ENCODE peak calls at places on chromosomes 2 and 18, in nine cellular contexts. One of them, this sample, is unnamed.

GRCh38 chr18:76803814-76804213 is 18.5 kb upstream of the ZNF236 start:
- DNase-seq in stimulated activated CD8-positive, alpha-beta memory T cell treated with anti-CD3 and anti-CD28 coated beads, Interleukin-4, amount 100 ng/mL, for 1 hour: peak; percentile 40
- DNase-seq in NCI-H345: peak; percentile 57
- DNase-seq in cardiac muscle cell: peak; percentile 65
- DNase-seq in stimulated activated CD4-positive, alpha-beta T cell treated with anti-CD3 and anti-CD28 coated beads, TNF-alpha, amount 100 ng/mL, for 4 hours: peak; percentile 64
- DNase-seq in EH: peak; percentile 64
- DNase-seq in stimulated activated naive B cell treated with anti-CD40 and anti-IgM and Interleukin-4, amounts not matched to agents 10 μg/mL and 1 μg/mL and 100 μg/mL, for 72 hours: peak; percentile 50
- DNase-seq in heart left ventricle: peak; percentile 47
- DNase-seq in GM13977: peak; percentile 74
- DNase-seq in this sample: no peak

GRCh38 chr2:199757466-199757865 is 93.5 kb downstream of the FTCDNL1 start:
- DNase-seq in stimulated activated CD8-positive, alpha-beta memory T cell treated with anti-CD3 and anti-CD28 coated beads, Interleukin-4, amount 100 ng/mL, for 1 hour: no peak
- DNase-seq in NCI-H345: peak; percentile 58
- DNase-seq in cardiac muscle cell: no peak
- DNase-seq in stimulated activated CD4-positive, alpha-beta T cell treated with anti-CD3 and anti-CD28 coated beads, TNF-alpha, amount 100 ng/mL, for 4 hours: no peak
- DNase-seq in EH: peak; percentile 1
- DNase-seq in stimulated activated naive B cell treated with anti-CD40 and anti-IgM and Interleukin-4, amounts not matched to agents 10 μg/mL and 1 μg/mL and 100 μg/mL, for 72 hours: no peak
- DNase-seq in heart left ventricle: peak; percentile 75
- DNase-seq in GM13977: no peak
- DNase-seq in this sample: no peak

GRCh38 chr2:214035091-214035852 is 375.6 kb upstream of the VWC2L start:
- DNase-seq in stimulated activated CD8-positive, alpha-beta memory T cell treated with anti-CD3 and anti-CD28 coated beads, Interleukin-4, amount 100 ng/mL, for 1 hour: no peak
- DNase-seq in NCI-H345: no peak
- DNase-seq in cardiac muscle cell: no peak
- DNase-seq in stimulated activated CD4-positive, alpha-beta T cell treated with anti-CD3 and anti-CD28 coated beads, TNF-alpha, amount 100 ng/mL, for 4 hours: no peak
- DNase-seq in EH: no peak
- DNase-seq in stimulated activated naive B cell treated with anti-CD40 and anti-IgM and Interleukin-4, amounts not matched to agents 10 μg/mL and 1 μg/mL and 100 μg/mL, for 72 hours: no peak
- DNase-seq in heart left ventricle: no peak
- DNase-seq in GM13977: no peak
- DNase-seq in this sample: no peak

GRCh38 chr2:85852979-85853498 is 35.8 kb downstream of the ST3GAL5 start:
- DNase-seq in stimulated activated CD8-positive, alpha-beta memory T cell treated with anti-CD3 and anti-CD28 coated beads, Interleukin-4, amount 100 ng/mL, for 1 hour: peak; percentile 35
- DNase-seq in NCI-H345: no peak
- DNase-seq in cardiac muscle cell: no peak
- DNase-seq in stimulated activated CD4-positive, alpha-beta T cell treated with anti-CD3 and anti-CD28 coated beads, TNF-alpha, amount 100 ng/mL, for 4 hours: peak; percentile 33
- DNase-seq in EH: peak; percentile 78
- DNase-seq in stimulated activated naive B cell treated with anti-CD40 and anti-IgM and Interleukin-4, amounts not matched to agents 10 μg/mL and 1 μg/mL and 100 μg/mL, for 72 hours: peak; percentile 67
- DNase-seq in heart left ventricle: no peak
- DNase-seq in GM13977: no peak
- DNase-seq in this sample: peak; percentile 55

GRCh38 chr18:74368901-74369705 is 53.5 kb downstream of the C18orf63 start:
- DNase-seq in stimulated activated CD8-positive, alpha-beta memory T cell treated with anti-CD3 and anti-CD28 coated beads, Interleukin-4, amount 100 ng/mL, for 1 hour: no peak
- DNase-seq in NCI-H345: no peak
- DNase-seq in cardiac muscle cell: no peak
- DNase-seq in stimulated activated CD4-positive, alpha-beta T cell treated with anti-CD3 and anti-CD28 coated beads, TNF-alpha, amount 100 ng/mL, for 4 hours: no peak
- DNase-seq in EH: no peak
- DNase-seq in stimulated activated naive B cell treated with anti-CD40 and anti-IgM and Interleukin-4, amounts not matched to agents 10 μg/mL and 1 μg/mL and 100 μg/mL, for 72 hours: no peak
- DNase-seq in heart left ventricle: no peak
- DNase-seq in GM13977: no peak
- DNase-seq in this sample: no peak

GRCh38 chr18:74499633-74500032 is 3.5 kb downstream of the CNDP2 start:
- DNase-seq in stimulated activated CD8-positive, alpha-beta memory T cell treated with anti-CD3 and anti-CD28 coated beads, Interleukin-4, amount 100 ng/mL, for 1 hour: no peak
- DNase-seq in NCI-H345: no peak
- DNase-seq in cardiac muscle cell: peak; percentile 29
- DNase-seq in stimulated activated CD4-positive, alpha-beta T cell treated with anti-CD3 and anti-CD28 coated beads, TNF-alpha, amount 100 ng/mL, for 4 hours: peak; percentile 34
- DNase-seq in EH: peak; percentile 77
- DNase-seq in stimulated activated naive B cell treated with anti-CD40 and anti-IgM and Interleukin-4, amounts not matched to agents 10 μg/mL and 1 μg/mL and 100 μg/mL, for 72 hours: no peak
- DNase-seq in heart left ventricle: peak; percentile 87
- DNase-seq in GM13977: peak; percentile 73
- DNase-seq in this sample: peak; percentile 57

GRCh38 chr2:128645631-128646030 is 327.0 kb upstream of the HS6ST1 start:
- DNase-seq in stimulated activated CD8-positive, alpha-beta memory T cell treated with anti-CD3 and anti-CD28 coated beads, Interleukin-4, amount 100 ng/mL, for 1 hour: no peak
- DNase-seq in NCI-H345: no peak
- DNase-seq in cardiac muscle cell: no peak
- DNase-seq in stimulated activated CD4-positive, alpha-beta T cell treated with anti-CD3 and anti-CD28 coated beads, TNF-alpha, amount 100 ng/mL, for 4 hours: no peak
- DNase-seq in EH: no peak
- DNase-seq in stimulated activated naive B cell treated with anti-CD40 and anti-IgM and Interleukin-4, amounts not matched to agents 10 μg/mL and 1 μg/mL and 100 μg/mL, for 72 hours: no peak
- DNase-seq in heart left ventricle: no peak
- DNase-seq in GM13977: no peak
- DNase-seq in this sample: no peak

GRCh38 chr2:30321466-30321865 is 90.1 kb downstream of the LBH start:
- DNase-seq in stimulated activated CD8-positive, alpha-beta memory T cell treated with anti-CD3 and anti-CD28 coated beads, Interleukin-4, amount 100 ng/mL, for 1 hour: no peak
- DNase-seq in NCI-H345: no peak
- DNase-seq in cardiac muscle cell: peak; percentile 10
- DNase-seq in stimulated activated CD4-positive, alpha-beta T cell treated with anti-CD3 and anti-CD28 coated beads, TNF-alpha, amount 100 ng/mL, for 4 hours: no peak
- DNase-seq in EH: peak; percentile 45
- DNase-seq in stimulated activated naive B cell treated with anti-CD40 and anti-IgM and Interleukin-4, amounts not matched to agents 10 μg/mL and 1 μg/mL and 100 μg/mL, for 72 hours: no peak
- DNase-seq in heart left ventricle: no peak
- DNase-seq in GM13977: no peak
- DNase-seq in this sample: no peak

GRCh38 chr2:241228081-241228859 is 39.8 kb downstream of the ANO7 start:
- DNase-seq in stimulated activated CD8-positive, alpha-beta memory T cell treated with anti-CD3 and anti-CD28 coated beads, Interleukin-4, amount 100 ng/mL, for 1 hour: no peak
- DNase-seq in NCI-H345: no peak
- DNase-seq in cardiac muscle cell: no peak
- DNase-seq in stimulated activated CD4-positive, alpha-beta T cell treated with anti-CD3 and anti-CD28 coated beads, TNF-alpha, amount 100 ng/mL, for 4 hours: no peak
- DNase-seq in EH: no peak
- DNase-seq in stimulated activated naive B cell treated with anti-CD40 and anti-IgM and Interleukin-4, amounts not matched to agents 10 μg/mL and 1 μg/mL and 100 μg/mL, for 72 hours: no peak
- DNase-seq in heart left ventricle: no peak
- DNase-seq in GM13977: no peak
- DNase-seq in this sample: no peak

GRCh38 chr18:59380706-59381105 is 21.6 kb upstream of the LMAN1 start:
- DNase-seq in stimulated activated CD8-positive, alpha-beta memory T cell treated with anti-CD3 and anti-CD28 coated beads, Interleukin-4, amount 100 ng/mL, for 1 hour: no peak
- DNase-seq in NCI-H345: no peak
- DNase-seq in cardiac muscle cell: no peak
- DNase-seq in stimulated activated CD4-positive, alpha-beta T cell treated with anti-CD3 and anti-CD28 coated beads, TNF-alpha, amount 100 ng/mL, for 4 hours: no peak
- DNase-seq in EH: no peak
- DNase-seq in stimulated activated naive B cell treated with anti-CD40 and anti-IgM and Interleukin-4, amounts not matched to agents 10 μg/mL and 1 μg/mL and 100 μg/mL, for 72 hours: no peak
- DNase-seq in heart left ventricle: no peak
- DNase-seq in GM13977: no peak
- DNase-seq in this sample: no peak

GRCh38 chr2:167181134-167181533 is 292.9 kb downstream of the XIRP2 start:
- DNase-seq in stimulated activated CD8-positive, alpha-beta memory T cell treated with anti-CD3 and anti-CD28 coated beads, Interleukin-4, amount 100 ng/mL, for 1 hour: no peak
- DNase-seq in NCI-H345: no peak
- DNase-seq in cardiac muscle cell: peak; percentile 48
- DNase-seq in stimulated activated CD4-positive, alpha-beta T cell treated with anti-CD3 and anti-CD28 coated beads, TNF-alpha, amount 100 ng/mL, for 4 hours: no peak
- DNase-seq in EH: peak; percentile 76
- DNase-seq in stimulated activated naive B cell treated with anti-CD40 and anti-IgM and Interleukin-4, amounts not matched to agents 10 μg/mL and 1 μg/mL and 100 μg/mL, for 72 hours: no peak
- DNase-seq in heart left ventricle: no peak
- DNase-seq in GM13977: no peak
- DNase-seq in this sample: no peak

GRCh38 chr2:130966149-130967019 is 126.9 kb downstream of the FAM168B start:
- DNase-seq in stimulated activated CD8-positive, alpha-beta memory T cell treated with anti-CD3 and anti-CD28 coated beads, Interleukin-4, amount 100 ng/mL, for 1 hour: no peak
- DNase-seq in NCI-H345: no peak
- DNase-seq in cardiac muscle cell: no peak
- DNase-seq in stimulated activated CD4-positive, alpha-beta T cell treated with anti-CD3 and anti-CD28 coated beads, TNF-alpha, amount 100 ng/mL, for 4 hours: no peak
- DNase-seq in EH: no peak
- DNase-seq in stimulated activated naive B cell treated with anti-CD40 and anti-IgM and Interleukin-4, amounts not matched to agents 10 μg/mL and 1 μg/mL and 100 μg/mL, for 72 hours: no peak
- DNase-seq in heart left ventricle: no peak
- DNase-seq in GM13977: no peak
- DNase-seq in this sample: no peak

GRCh38 chr2:62733546-62733945 is 28.0 kb downstream of the EHBP1 start:
- DNase-seq in stimulated activated CD8-positive, alpha-beta memory T cell treated with anti-CD3 and anti-CD28 coated beads, Interleukin-4, amount 100 ng/mL, for 1 hour: no peak
- DNase-seq in NCI-H345: no peak
- DNase-seq in cardiac muscle cell: no peak
- DNase-seq in stimulated activated CD4-positive, alpha-beta T cell treated with anti-CD3 and anti-CD28 coated beads, TNF-alpha, amount 100 ng/mL, for 4 hours: no peak
- DNase-seq in EH: peak; percentile 28
- DNase-seq in stimulated activated naive B cell treated with anti-CD40 and anti-IgM and Interleukin-4, amounts not matched to agents 10 μg/mL and 1 μg/mL and 100 μg/mL, for 72 hours: no peak
- DNase-seq in heart left ventricle: no peak
- DNase-seq in GM13977: no peak
- DNase-seq in this sample: no peak

GRCh38 chr2:200040831-200041230 is 85.4 kb downstream of the MAIP1 start:
- DNase-seq in stimulated activated CD8-positive, alpha-beta memory T cell treated with anti-CD3 and anti-CD28 coated beads, Interleukin-4, amount 100 ng/mL, for 1 hour: no peak
- DNase-seq in NCI-H345: no peak
- DNase-seq in cardiac muscle cell: no peak
- DNase-seq in stimulated activated CD4-positive, alpha-beta T cell treated with anti-CD3 and anti-CD28 coated beads, TNF-alpha, amount 100 ng/mL, for 4 hours: no peak
- DNase-seq in EH: no peak
- DNase-seq in stimulated activated naive B cell treated with anti-CD40 and anti-IgM and Interleukin-4, amounts not matched to agents 10 μg/mL and 1 μg/mL and 100 μg/mL, for 72 hours: no peak
- DNase-seq in heart left ventricle: no peak
- DNase-seq in GM13977: no peak
- DNase-seq in this sample: no peak

GRCh38 chr18:58496231-58496630 is 132.7 kb downstream of the ALPK2 start:
- DNase-seq in stimulated activated CD8-positive, alpha-beta memory T cell treated with anti-CD3 and anti-CD28 coated beads, Interleukin-4, amount 100 ng/mL, for 1 hour: no peak
- DNase-seq in NCI-H345: no peak
- DNase-seq in cardiac muscle cell: peak; percentile 17
- DNase-seq in stimulated activated CD4-positive, alpha-beta T cell treated with anti-CD3 and anti-CD28 coated beads, TNF-alpha, amount 100 ng/mL, for 4 hours: no peak
- DNase-seq in EH: peak; percentile 80
- DNase-seq in stimulated activated naive B cell treated with anti-CD40 and anti-IgM and Interleukin-4, amounts not matched to agents 10 μg/mL and 1 μg/mL and 100 μg/mL, for 72 hours: no peak
- DNase-seq in heart left ventricle: no peak
- DNase-seq in GM13977: no peak
- DNase-seq in this sample: no peak

GRCh38 chr2:170747921-170748320 is 22.3 kb upstream of the ERICH2 start:
- DNase-seq in stimulated activated CD8-positive, alpha-beta memory T cell treated with anti-CD3 and anti-CD28 coated beads, Interleukin-4, amount 100 ng/mL, for 1 hour: no peak
- DNase-seq in NCI-H345: no peak
- DNase-seq in cardiac muscle cell: peak; percentile 68
- DNase-seq in stimulated activated CD4-positive, alpha-beta T cell treated with anti-CD3 and anti-CD28 coated beads, TNF-alpha, amount 100 ng/mL, for 4 hours: no peak
- DNase-seq in EH: peak; percentile 56
- DNase-seq in stimulated activated naive B cell treated with anti-CD40 and anti-IgM and Interleukin-4, amounts not matched to agents 10 μg/mL and 1 μg/mL and 100 μg/mL, for 72 hours: no peak
- DNase-seq in heart left ventricle: no peak
- DNase-seq in GM13977: no peak
- DNase-seq in this sample: no peak

GRCh38 chr2:142745691-142746090 is 131.8 kb upstream of the KYNU start:
- DNase-seq in stimulated activated CD8-positive, alpha-beta memory T cell treated with anti-CD3 and anti-CD28 coated beads, Interleukin-4, amount 100 ng/mL, for 1 hour: no peak
- DNase-seq in NCI-H345: no peak
- DNase-seq in cardiac muscle cell: no peak
- DNase-seq in stimulated activated CD4-positive, alpha-beta T cell treated with anti-CD3 and anti-CD28 coated beads, TNF-alpha, amount 100 ng/mL, for 4 hours: no peak
- DNase-seq in EH: no peak
- DNase-seq in stimulated activated naive B cell treated with anti-CD40 and anti-IgM and Interleukin-4, amounts not matched to agents 10 μg/mL and 1 μg/mL and 100 μg/mL, for 72 hours: no peak
- DNase-seq in heart left ventricle: no peak
- DNase-seq in GM13977: no peak
- DNase-seq in this sample: no peak

GRCh38 chr2:109129921-109130725 is 1.1 kb downstream of the SH3RF3 start:
- DNase-seq in stimulated activated CD8-positive, alpha-beta memory T cell treated with anti-CD3 and anti-CD28 coated beads, Interleukin-4, amount 100 ng/mL, for 1 hour: no peak
- DNase-seq in NCI-H345: no peak
- DNase-seq in cardiac muscle cell: peak; percentile 24
- DNase-seq in stimulated activated CD4-positive, alpha-beta T cell treated with anti-CD3 and anti-CD28 coated beads, TNF-alpha, amount 100 ng/mL, for 4 hours: no peak
- DNase-seq in EH: peak; percentile 60
- DNase-seq in stimulated activated naive B cell treated with anti-CD40 and anti-IgM and Interleukin-4, amounts not matched to agents 10 μg/mL and 1 μg/mL and 100 μg/mL, for 72 hours: no peak
- DNase-seq in heart left ventricle: peak; percentile 37
- DNase-seq in GM13977: peak; percentile 43
- DNase-seq in this sample: no peak

GRCh38 chr2:195331124-195331523 is 325.9 kb upstream of the SLC39A10 start:
- DNase-seq in stimulated activated CD8-positive, alpha-beta memory T cell treated with anti-CD3 and anti-CD28 coated beads, Interleukin-4, amount 100 ng/mL, for 1 hour: no peak
- DNase-seq in NCI-H345: no peak
- DNase-seq in cardiac muscle cell: no peak
- DNase-seq in stimulated activated CD4-positive, alpha-beta T cell treated with anti-CD3 and anti-CD28 coated beads, TNF-alpha, amount 100 ng/mL, for 4 hours: no peak
- DNase-seq in EH: no peak
- DNase-seq in stimulated activated naive B cell treated with anti-CD40 and anti-IgM and Interleukin-4, amounts not matched to agents 10 μg/mL and 1 μg/mL and 100 μg/mL, for 72 hours: no peak
- DNase-seq in heart left ventricle: no peak
- DNase-seq in GM13977: no peak
- DNase-seq in this sample: no peak

GRCh38 chr2:100178085-100178788 is 35.8 kb upstream of the AFF3 start:
- DNase-seq in stimulated activated CD8-positive, alpha-beta memory T cell treated with anti-CD3 and anti-CD28 coated beads, Interleukin-4, amount 100 ng/mL, for 1 hour: no peak
- DNase-seq in NCI-H345: no peak
- DNase-seq in cardiac muscle cell: peak; percentile 60
- DNase-seq in stimulated activated CD4-positive, alpha-beta T cell treated with anti-CD3 and anti-CD28 coated beads, TNF-alpha, amount 100 ng/mL, for 4 hours: no peak
- DNase-seq in EH: peak; percentile 51
- DNase-seq in stimulated activated naive B cell treated with anti-CD40 and anti-IgM and Interleukin-4, amounts not matched to agents 10 μg/mL and 1 μg/mL and 100 μg/mL, for 72 hours: peak; percentile 39
- DNase-seq in heart left ventricle: no peak
- DNase-seq in GM13977: peak; percentile 45
- DNase-seq in this sample: peak; percentile 12

GRCh38 chr2:8728305-8729015 is 46.6 kb downstream of the ID2 start:
- DNase-seq in stimulated activated CD8-positive, alpha-beta memory T cell treated with anti-CD3 and anti-CD28 coated beads, Interleukin-4, amount 100 ng/mL, for 1 hour: no peak
- DNase-seq in NCI-H345: no peak
- DNase-seq in cardiac muscle cell: no peak
- DNase-seq in stimulated activated CD4-positive, alpha-beta T cell treated with anti-CD3 and anti-CD28 coated beads, TNF-alpha, amount 100 ng/mL, for 4 hours: no peak
- DNase-seq in EH: no peak
- DNase-seq in stimulated activated naive B cell treated with anti-CD40 and anti-IgM and Interleukin-4, amounts not matched to agents 10 μg/mL and 1 μg/mL and 100 μg/mL, for 72 hours: no peak
- DNase-seq in heart left ventricle: no peak
- DNase-seq in GM13977: no peak
- DNase-seq in this sample: no peak

GRCh38 chr2:196925445-196925767 is 1.1 kb downstream of the PGAP1 start:
- DNase-seq in stimulated activated CD8-positive, alpha-beta memory T cell treated with anti-CD3 and anti-CD28 coated beads, Interleukin-4, amount 100 ng/mL, for 1 hour: no peak
- DNase-seq in NCI-H345: no peak
- DNase-seq in cardiac muscle cell: peak; percentile 15
- DNase-seq in stimulated activated CD4-positive, alpha-beta T cell treated with anti-CD3 and anti-CD28 coated beads, TNF-alpha, amount 100 ng/mL, for 4 hours: no peak
- DNase-seq in EH: no peak
- DNase-seq in stimulated activated naive B cell treated with anti-CD40 and anti-IgM and Interleukin-4, amounts not matched to agents 10 μg/mL and 1 μg/mL and 100 μg/mL, for 72 hours: no peak
- DNase-seq in heart left ventricle: no peak
- DNase-seq in GM13977: no peak
- DNase-seq in this sample: no peak

GRCh38 chr2:8761529-8762164 is 75.8 kb downstream of the KIDINS220 start:
- DNase-seq in stimulated activated CD8-positive, alpha-beta memory T cell treated with anti-CD3 and anti-CD28 coated beads, Interleukin-4, amount 100 ng/mL, for 1 hour: no peak
- DNase-seq in NCI-H345: peak; percentile 13
- DNase-seq in cardiac muscle cell: peak; percentile 65
- DNase-seq in stimulated activated CD4-positive, alpha-beta T cell treated with anti-CD3 and anti-CD28 coated beads, TNF-alpha, amount 100 ng/mL, for 4 hours: no peak
- DNase-seq in EH: peak; percentile 54
- DNase-seq in stimulated activated naive B cell treated with anti-CD40 and anti-IgM and Interleukin-4, amounts not matched to agents 10 μg/mL and 1 μg/mL and 100 μg/mL, for 72 hours: no peak
- DNase-seq in heart left ventricle: no peak
- DNase-seq in GM13977: peak; percentile 47
- DNase-seq in this sample: no peak

GRCh38 chr2:85690932-85691331 is 3.2 kb upstream of the GNLY start:
- DNase-seq in stimulated activated CD8-positive, alpha-beta memory T cell treated with anti-CD3 and anti-CD28 coated beads, Interleukin-4, amount 100 ng/mL, for 1 hour: no peak
- DNase-seq in NCI-H345: no peak
- DNase-seq in cardiac muscle cell: no peak
- DNase-seq in stimulated activated CD4-positive, alpha-beta T cell treated with anti-CD3 and anti-CD28 coated beads, TNF-alpha, amount 100 ng/mL, for 4 hours: no peak
- DNase-seq in EH: no peak
- DNase-seq in stimulated activated naive B cell treated with anti-CD40 and anti-IgM and Interleukin-4, amounts not matched to agents 10 μg/mL and 1 μg/mL and 100 μg/mL, for 72 hours: no peak
- DNase-seq in heart left ventricle: no peak
- DNase-seq in GM13977: no peak
- DNase-seq in this sample: no peak

GRCh38 chr2:236168110-236169067 is at the start of gene GBX2:
- DNase-seq in stimulated activated CD8-positive, alpha-beta memory T cell treated with anti-CD3 and anti-CD28 coated beads, Interleukin-4, amount 100 ng/mL, for 1 hour: no peak
- DNase-seq in NCI-H345: peak; percentile 90
- DNase-seq in cardiac muscle cell: peak; percentile 70
- DNase-seq in stimulated activated CD4-positive, alpha-beta T cell treated with anti-CD3 and anti-CD28 coated beads, TNF-alpha, amount 100 ng/mL, for 4 hours: no peak
- DNase-seq in EH: peak; percentile 90
- DNase-seq in stimulated activated naive B cell treated with anti-CD40 and anti-IgM and Interleukin-4, amounts not matched to agents 10 μg/mL and 1 μg/mL and 100 μg/mL, for 72 hours: no peak
- DNase-seq in heart left ventricle: no peak
- DNase-seq in GM13977: peak; percentile 46
- DNase-seq in this sample: no peak

GRCh38 chr2:1816414-1816911 is 72.1 kb upstream of the PXDN start:
- DNase-seq in stimulated activated CD8-positive, alpha-beta memory T cell treated with anti-CD3 and anti-CD28 coated beads, Interleukin-4, amount 100 ng/mL, for 1 hour: no peak
- DNase-seq in NCI-H345: no peak
- DNase-seq in cardiac muscle cell: peak; percentile 34
- DNase-seq in stimulated activated CD4-positive, alpha-beta T cell treated with anti-CD3 and anti-CD28 coated beads, TNF-alpha, amount 100 ng/mL, for 4 hours: no peak
- DNase-seq in EH: peak; percentile 79
- DNase-seq in stimulated activated naive B cell treated with anti-CD40 and anti-IgM and Interleukin-4, amounts not matched to agents 10 μg/mL and 1 μg/mL and 100 μg/mL, for 72 hours: no peak
- DNase-seq in heart left ventricle: peak; percentile 51
- DNase-seq in GM13977: no peak
- DNase-seq in this sample: no peak

GRCh38 chr18:49640741-49641140 is 78.9 kb downstream of the LIPG start:
- DNase-seq in stimulated activated CD8-positive, alpha-beta memory T cell treated with anti-CD3 and anti-CD28 coated beads, Interleukin-4, amount 100 ng/mL, for 1 hour: no peak
- DNase-seq in NCI-H345: no peak
- DNase-seq in cardiac muscle cell: no peak
- DNase-seq in stimulated activated CD4-positive, alpha-beta T cell treated with anti-CD3 and anti-CD28 coated beads, TNF-alpha, amount 100 ng/mL, for 4 hours: no peak
- DNase-seq in EH: no peak
- DNase-seq in stimulated activated naive B cell treated with anti-CD40 and anti-IgM and Interleukin-4, amounts not matched to agents 10 μg/mL and 1 μg/mL and 100 μg/mL, for 72 hours: no peak
- DNase-seq in heart left ventricle: no peak
- DNase-seq in GM13977: no peak
- DNase-seq in this sample: no peak

GRCh38 chr2:173760553-173760952 is 204.6 kb downstream of the SP3 start:
- DNase-seq in stimulated activated CD8-positive, alpha-beta memory T cell treated with anti-CD3 and anti-CD28 coated beads, Interleukin-4, amount 100 ng/mL, for 1 hour: no peak
- DNase-seq in NCI-H345: no peak
- DNase-seq in cardiac muscle cell: peak; percentile 65
- DNase-seq in stimulated activated CD4-positive, alpha-beta T cell treated with anti-CD3 and anti-CD28 coated beads, TNF-alpha, amount 100 ng/mL, for 4 hours: no peak
- DNase-seq in EH: peak; percentile 41
- DNase-seq in stimulated activated naive B cell treated with anti-CD40 and anti-IgM and Interleukin-4, amounts not matched to agents 10 μg/mL and 1 μg/mL and 100 μg/mL, for 72 hours: no peak
- DNase-seq in heart left ventricle: no peak
- DNase-seq in GM13977: no peak
- DNase-seq in this sample: no peak

GRCh38 chr2:234025475-234025874 is 25.0 kb upstream of the SPP2 start:
- DNase-seq in stimulated activated CD8-positive, alpha-beta memory T cell treated with anti-CD3 and anti-CD28 coated beads, Interleukin-4, amount 100 ng/mL, for 1 hour: no peak
- DNase-seq in NCI-H345: no peak
- DNase-seq in cardiac muscle cell: no peak
- DNase-seq in stimulated activated CD4-positive, alpha-beta T cell treated with anti-CD3 and anti-CD28 coated beads, TNF-alpha, amount 100 ng/mL, for 4 hours: no peak
- DNase-seq in EH: no peak
- DNase-seq in stimulated activated naive B cell treated with anti-CD40 and anti-IgM and Interleukin-4, amounts not matched to agents 10 μg/mL and 1 μg/mL and 100 μg/mL, for 72 hours: no peak
- DNase-seq in heart left ventricle: no peak
- DNase-seq in GM13977: peak; percentile 46
- DNase-seq in this sample: peak; percentile 8

GRCh38 chr2:233501198-233502076 is 65.1 kb downstream of the USP40 start:
- DNase-seq in stimulated activated CD8-positive, alpha-beta memory T cell treated with anti-CD3 and anti-CD28 coated beads, Interleukin-4, amount 100 ng/mL, for 1 hour: no peak
- DNase-seq in NCI-H345: no peak
- DNase-seq in cardiac muscle cell: peak; percentile 35
- DNase-seq in stimulated activated CD4-positive, alpha-beta T cell treated with anti-CD3 and anti-CD28 coated beads, TNF-alpha, amount 100 ng/mL, for 4 hours: no peak
- DNase-seq in EH: peak; percentile 70
- DNase-seq in stimulated activated naive B cell treated with anti-CD40 and anti-IgM and Interleukin-4, amounts not matched to agents 10 μg/mL and 1 μg/mL and 100 μg/mL, for 72 hours: no peak
- DNase-seq in heart left ventricle: no peak
- DNase-seq in GM13977: no peak
- DNase-seq in this sample: no peak

GRCh38 chr2:208265371-208265806 is 666 bp upstream of the PIKFYVE start:
- DNase-seq in stimulated activated CD8-positive, alpha-beta memory T cell treated with anti-CD3 and anti-CD28 coated beads, Interleukin-4, amount 100 ng/mL, for 1 hour: no peak
- DNase-seq in NCI-H345: peak; percentile 37
- DNase-seq in cardiac muscle cell: peak; percentile 73
- DNase-seq in stimulated activated CD4-positive, alpha-beta T cell treated with anti-CD3 and anti-CD28 coated beads, TNF-alpha, amount 100 ng/mL, for 4 hours: no peak
- DNase-seq in EH: peak; percentile 44
- DNase-seq in stimulated activated naive B cell treated with anti-CD40 and anti-IgM and Interleukin-4, amounts not matched to agents 10 μg/mL and 1 μg/mL and 100 μg/mL, for 72 hours: peak; percentile 40
- DNase-seq in heart left ventricle: no peak
- DNase-seq in GM13977: peak; percentile 68
- DNase-seq in this sample: no peak